ENCODE peak calls at places on chromosomes 12 and 14, in four cellular contexts. E is endothelial cell of umbilical vein, Y is K562, N is GM12878. Q is an unnamed sample.

GRCh38 chr14:53355581-53356112 is 202.5 kb upstream of the DDHD1 start:
- DNase-seq in E (peak), Y (no peak), N (no peak), Q (peak)

GRCh38 chr14:39469094-39469710 is 37.0 kb upstream of the FBXO33 start:
- DNase-seq in E (peak), Y (no peak), N (no peak), Q (no peak)

GRCh38 chr12:86712425-86712843 is 456.2 kb upstream of the MGAT4C start:
- DNase-seq in E (peak), Y (no peak), N (no peak), Q (peak)

GRCh38 chr12:130009961-130010360 is 106.1 kb upstream of the TMEM132D start:
- DNase-seq in E (no peak), Y (no peak), N (no peak), Q (no peak)

GRCh38 chr14:61934385-61934784 is 172.2 kb downstream of the SNAPC1 start:
- DNase-seq in E (no peak), Y (no peak), N (no peak), Q (peak)

GRCh38 chr14:79580414-79580813 is 630.9 kb downstream of the DIO2 start:
- DNase-seq in E (no peak), Y (no peak), N (no peak), Q (no peak)

GRCh38 chr14:102883028-102883953 is 39.2 kb upstream of the AMN start:
- DNase-seq in E (no peak), Y (no peak), N (no peak), Q (no peak)

GRCh38 chr12:96989916-96990315 is 82.9 kb downstream of the NEDD1 start:
- DNase-seq in E (peak), Y (peak), N (no peak), Q (no peak)

GRCh38 chr14:37237094-37237493 is 39.4 kb downstream of the MIPOL1 start:
- DNase-seq in E (no peak), Y (no peak), N (no peak), Q (no peak)

GRCh38 chr14:53032161-53032803 is 81.4 kb upstream of the FERMT2 start:
- DNase-seq in E (peak), Y (no peak), N (no peak), Q (peak)

GRCh38 chr12:131105736-131106356 is 152.1 kb downstream of the ADGRD1 start:
- DNase-seq in E (no peak), Y (no peak), N (no peak), Q (no peak)

GRCh38 chr14:100589071-100589759 is 2.0 kb upstream of the BEGAIN start:
- DNase-seq in E (no peak), Y (no peak), N (no peak), Q (no peak)

GRCh38 chr14:99246536-99247083 is 25.4 kb downstream of the BCL11B start:
- DNase-seq in E (no peak), Y (no peak), N (no peak), Q (no peak)

GRCh38 chr14:68679746-68680467 is 113.0 kb downstream of the ZFP36L1 start:
- DNase-seq in E (no peak), Y (no peak), N (no peak), Q (no peak)

GRCh38 chr12:108508243-108508642 is 6.8 kb upstream of the FICD start:
- DNase-seq in E (no peak), Y (no peak), N (no peak), Q (no peak)

GRCh38 chr14:100317897-100318808 is 5.0 kb upstream of the SLC25A47 start:
- DNase-seq in E (peak), Y (peak), N (no peak), Q (peak)

GRCh38 chr12:106434521-106434920 is 77.0 kb downstream of the POLR3B start:
- DNase-seq in E (no peak), Y (no peak), N (no peak), Q (no peak)

GRCh38 chr14:29892327-29892726 is 35.3 kb downstream of the PRKD1 start:
- DNase-seq in E (no peak), Y (no peak), N (no peak), Q (peak)

GRCh38 chr12:123543541-123543940 is 10.0 kb upstream of the RILPL1 start:
- DNase-seq in E (no peak), Y (peak), N (no peak), Q (no peak)

GRCh38 chr14:96105089-96105920 is 66.1 kb downstream of the C14orf132 start:
- DNase-seq in E (no peak), Y (no peak), N (no peak), Q (no peak)

GRCh38 chr12:107468182-107468581 is 217.4 kb upstream of the PWP1 start:
- DNase-seq in E (no peak), Y (no peak), N (no peak), Q (peak)

GRCh38 chr12:108567974-108568652 is 5.7 kb downstream of the ISCU start:
- DNase-seq in E (peak), Y (no peak), N (peak), Q (peak)

GRCh38 chr12:121786441-121786825 is 7.1 kb downstream of the RHOF start:
- DNase-seq in E (peak), Y (no peak), N (no peak), Q (peak)

GRCh38 chr12:121781751-121782615 is 11.5 kb downstream of the RHOF start:
- DNase-seq in E (no peak), Y (peak), N (no peak), Q (peak)

GRCh38 chr12:121782616-121782966 is 10.9 kb downstream of the RHOF start:
- DNase-seq in E (no peak), Y (no peak), N (no peak), Q (no peak)

GRCh38 chr12:121783771-121784170 is 9.7 kb downstream of the RHOF start:
- DNase-seq in E (no peak), Y (no peak), N (no peak), Q (no peak)

GRCh38 chr12:121784460-121784859 is 9.0 kb downstream of the RHOF start:
- DNase-seq in E (peak), Y (no peak), N (no peak), Q (peak)
- TF ChIP-seq FOS in E (peak), Y (no peak), N (no peak), Q (peak)

DNA sequence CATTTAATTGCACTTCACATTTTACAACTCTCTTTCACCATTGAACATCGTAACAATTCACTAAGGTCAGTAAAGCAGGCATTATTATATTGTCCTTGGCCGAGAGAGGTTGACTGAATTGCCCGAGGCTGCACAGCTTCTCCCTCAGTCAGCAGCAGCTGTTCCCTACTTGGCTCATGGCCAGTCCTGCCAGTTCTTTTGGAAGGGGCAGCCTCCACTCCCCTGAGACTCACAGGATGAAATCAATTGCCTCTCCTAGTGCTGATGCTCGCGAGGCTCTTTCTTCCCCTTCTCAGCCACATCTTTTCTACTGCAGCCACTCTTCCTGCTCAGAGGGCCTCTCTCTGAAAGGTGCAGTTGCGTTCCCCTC is 79.9 kb upstream of the KCNA1 start:
- DNase-seq in E (no peak), Y (no peak), N (no peak), Q (no peak)
- TF ChIP-seq FOS in E (no peak), Y (no peak), N (no peak), Q (no peak)

GRCh38 chr14:57420986-57421385 is 30.6 kb downstream of the NAA30 start:
- DNase-seq in E (no peak), Y (no peak), N (no peak), Q (peak)
- TF ChIP-seq FOS in E (no peak), Y (no peak), N (no peak), Q (no peak)

DNA sequence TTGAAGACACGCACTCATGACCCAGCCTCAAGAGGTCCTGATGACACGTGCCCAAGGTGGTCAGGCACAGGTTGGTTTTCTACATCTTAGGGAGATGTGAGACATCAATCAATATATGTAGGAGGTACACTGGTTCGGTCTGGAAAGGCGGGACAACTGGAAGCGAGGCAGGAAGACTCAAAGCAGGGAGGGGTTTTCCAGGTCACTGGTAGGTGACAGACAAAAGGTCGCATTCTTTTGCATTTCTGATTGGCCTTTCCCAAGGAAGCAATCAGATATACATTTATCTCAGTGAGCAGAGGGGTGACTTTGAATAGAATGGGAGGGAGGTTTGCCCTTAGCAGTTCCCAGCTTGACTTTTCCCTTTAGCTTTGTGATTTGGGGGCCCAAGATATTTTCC is 38.6 kb downstream of the GLT1D1 start:
- DNase-seq in E (no peak), Y (no peak), N (no peak), Q (no peak)
- TF ChIP-seq FOS in E (no peak), Y (no peak), N (no peak), Q (no peak)

DNA sequence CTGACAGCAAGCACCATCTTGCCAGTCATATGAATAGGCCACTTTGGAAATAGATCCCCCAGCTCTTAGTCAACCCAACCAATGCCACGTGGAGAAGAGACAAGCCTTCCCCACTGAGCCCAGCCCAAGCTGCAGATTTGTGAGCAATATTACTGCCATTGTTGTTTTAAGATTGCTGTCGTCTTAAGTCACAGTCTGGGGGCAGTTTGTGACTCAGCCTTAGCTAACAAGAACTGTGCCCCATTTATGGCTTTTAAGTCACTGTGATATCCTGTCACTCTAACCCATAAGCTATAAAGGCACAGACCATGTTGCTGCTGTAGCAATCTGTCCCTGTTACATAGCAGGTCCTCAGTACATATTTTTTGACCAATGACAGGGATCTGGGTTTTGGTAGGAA is 464.2 kb downstream of the MED13L start:
- DNase-seq in E (no peak), Y (no peak), N (no peak), Q (no peak)
- TF ChIP-seq FOS in E (no peak), Y (no peak), N (no peak), Q (no peak)

GRCh38 chr14:80867091-80867490 is 74.4 kb downstream of the CEP128 start:
- DNase-seq in E (no peak), Y (no peak), N (no peak), Q (peak)

GRCh38 chr14:80865565-80865964 is 76.0 kb downstream of the CEP128 start:
- DNase-seq in E (no peak), Y (no peak), N (no peak), Q (no peak)

GRCh38 chr14:80872645-80873044 is 68.9 kb downstream of the CEP128 start:
- DNase-seq in E (peak), Y (no peak), N (no peak), Q (peak)

GRCh38 chr14:80862983-80863382 is 78.6 kb downstream of the CEP128 start:
- DNase-seq in E (peak), Y (no peak), N (no peak), Q (no peak)

GRCh38 chr14:80867798-80868197 is 73.7 kb downstream of the CEP128 start:
- DNase-seq in E (no peak), Y (no peak), N (no peak), Q (no peak)
- TF ChIP-seq FOS in E (no peak), Y (no peak), N (no peak), Q (no peak)

DNA sequence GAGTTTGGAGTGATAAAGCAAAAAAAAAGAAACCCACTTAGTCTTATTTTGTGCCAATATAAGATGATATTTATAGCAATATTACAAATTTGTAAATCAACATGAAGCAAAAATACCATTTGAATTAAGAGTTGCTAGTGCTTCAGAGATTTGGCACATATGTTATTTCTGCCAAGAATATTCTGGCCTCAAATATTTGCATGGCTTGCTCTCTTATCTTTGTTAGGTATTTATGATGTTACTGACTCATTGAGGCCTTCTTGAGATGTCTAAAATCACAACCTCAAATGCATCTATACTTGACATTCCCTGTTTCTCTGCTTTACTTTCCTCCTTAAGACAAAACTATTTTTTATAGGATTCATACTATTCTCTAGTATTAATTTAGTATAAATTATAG is 301.5 kb downstream of the NELL2 start:
- DNase-seq in E (no peak), Y (no peak), N (no peak), Q (no peak)
- TF ChIP-seq FOS in E (no peak), Y (no peak), N (no peak), Q (no peak)

DNA sequence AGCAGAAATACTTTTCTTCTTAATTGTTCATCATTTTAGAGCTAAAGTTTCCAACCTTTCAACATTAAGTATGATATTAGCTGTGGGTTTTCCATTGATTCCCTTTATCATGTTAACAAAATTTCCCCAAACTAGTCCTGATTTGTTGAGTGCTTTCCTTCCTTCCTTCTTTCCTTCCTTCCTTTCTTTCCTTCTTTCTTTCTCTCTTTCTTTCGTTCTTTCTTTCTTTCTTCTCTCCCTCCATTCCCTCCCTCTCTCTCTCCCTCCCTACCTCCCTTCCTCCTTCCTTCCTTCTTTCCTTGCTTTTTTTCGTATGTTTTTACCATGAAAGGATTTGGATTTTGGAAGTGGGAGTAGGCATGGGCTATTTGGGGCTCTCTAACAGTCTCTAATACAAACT is 133.5 kb downstream of the LMNTD1 start:
- DNase-seq in E (no peak), Y (no peak), N (no peak), Q (no peak)
- TF ChIP-seq FOS in E (no peak), Y (no peak), N (no peak), Q (no peak)

GRCh38 chr14:73754911-73755360 is 40.8 kb upstream of the PNMA1 start:
- DNase-seq in E (peak), Y (no peak), N (no peak), Q (peak)

GRCh38 chr14:73757381-73757780 is 43.2 kb upstream of the PNMA1 start:
- DNase-seq in E (no peak), Y (no peak), N (no peak), Q (no peak)

GRCh38 chr14:73753887-73754880 is 40.0 kb upstream of the PNMA1 start:
- DNase-seq in E (peak), Y (no peak), N (peak), Q (no peak)

GRCh38 chr14:73753043-73753886 is 39.1 kb upstream of the PNMA1 start:
- DNase-seq in E (peak), Y (peak), N (no peak), Q (no peak)

GRCh38 chr14:73755434-73756014 is 41.3 kb upstream of the PNMA1 start:
- DNase-seq in E (peak), Y (peak), N (no peak), Q (no peak)
- TF ChIP-seq FOS in E (no peak), Y (no peak), N (no peak), Q (no peak)

GRCh38 chr12:113961921-113962710 is 4.0 kb downstream of the RBM19 start:
- DNase-seq in E (no peak), Y (no peak), N (peak), Q (peak)
- TF ChIP-seq FOS in E (no peak), Y (no peak), N (no peak), Q (no peak)

Q was measured in IMR-90.